ENCODE peak calls at places on chromosomes 12 and 14, in eight cellular contexts. One of them, this sample, is unnamed.
A peak's percentile ranks its signal among the peaks of the same experiment; 100 is the strongest.

GRCh38 chr12:58369576-58369975 is 428.2 kb downstream of the ATP23 start:
- DNase-seq in fibroblast of lung: no peak
- DNase-seq in M059J: peak; percentile 43
- DNase-seq in activated naive CD4-positive, alpha-beta T cell treated with anti-CD3 and anti-CD28 coated beads, Interleukin-2, amount 50 U/mL, for 72 hours: no peak
- DNase-seq in stimulated activated CD4-positive, alpha-beta T cell treated with anti-CD3 and anti-CD28 coated beads, Interleukin-1b, Interleukin-23, amount 100 ng/mL, for 24 hours: no peak
- DNase-seq in mammary epithelial cell: peak; percentile 25
- DNase-seq in sciatic nerve: no peak
- DNase-seq in Caki2: no peak
- DNase-seq in this sample: no peak

GRCh38 chr14:67577181-67577580 is 22.9 kb downstream of the PIGH start:
- DNase-seq in fibroblast of lung: no peak
- DNase-seq in M059J: no peak
- DNase-seq in activated naive CD4-positive, alpha-beta T cell treated with anti-CD3 and anti-CD28 coated beads, Interleukin-2, amount 50 U/mL, for 72 hours: peak; percentile 37
- DNase-seq in stimulated activated CD4-positive, alpha-beta T cell treated with anti-CD3 and anti-CD28 coated beads, Interleukin-1b, Interleukin-23, amount 100 ng/mL, for 24 hours: no peak
- DNase-seq in mammary epithelial cell: no peak
- DNase-seq in sciatic nerve: peak; percentile 26
- DNase-seq in Caki2: no peak
- DNase-seq in this sample: no peak

GRCh38 chr12:87982208-87982607 is 47.0 kb downstream of the C12orf50 start:
- DNase-seq in fibroblast of lung: peak; percentile 70
- DNase-seq in M059J: peak; percentile 37
- DNase-seq in activated naive CD4-positive, alpha-beta T cell treated with anti-CD3 and anti-CD28 coated beads, Interleukin-2, amount 50 U/mL, for 72 hours: no peak
- DNase-seq in stimulated activated CD4-positive, alpha-beta T cell treated with anti-CD3 and anti-CD28 coated beads, Interleukin-1b, Interleukin-23, amount 100 ng/mL, for 24 hours: no peak
- DNase-seq in mammary epithelial cell: no peak
- DNase-seq in sciatic nerve: no peak
- DNase-seq in Caki2: no peak
- DNase-seq in this sample: no peak

GRCh38 chr14:89719371-89720075 is 235.0 kb downstream of the EFCAB11 start:
- DNase-seq in fibroblast of lung: no peak
- DNase-seq in M059J: no peak
- DNase-seq in activated naive CD4-positive, alpha-beta T cell treated with anti-CD3 and anti-CD28 coated beads, Interleukin-2, amount 50 U/mL, for 72 hours: no peak
- DNase-seq in stimulated activated CD4-positive, alpha-beta T cell treated with anti-CD3 and anti-CD28 coated beads, Interleukin-1b, Interleukin-23, amount 100 ng/mL, for 24 hours: no peak
- DNase-seq in mammary epithelial cell: no peak
- DNase-seq in sciatic nerve: no peak
- DNase-seq in Caki2: no peak
- DNase-seq in this sample: no peak

GRCh38 chr12:5503371-5503770 is 71.5 kb downstream of the NTF3 start:
- DNase-seq in fibroblast of lung: no peak
- DNase-seq in M059J: no peak
- DNase-seq in activated naive CD4-positive, alpha-beta T cell treated with anti-CD3 and anti-CD28 coated beads, Interleukin-2, amount 50 U/mL, for 72 hours: no peak
- DNase-seq in stimulated activated CD4-positive, alpha-beta T cell treated with anti-CD3 and anti-CD28 coated beads, Interleukin-1b, Interleukin-23, amount 100 ng/mL, for 24 hours: no peak
- DNase-seq in mammary epithelial cell: no peak
- DNase-seq in sciatic nerve: no peak
- DNase-seq in Caki2: no peak
- DNase-seq in this sample: no peak

GRCh38 chr12:112978163-112979081 is at the start of gene OAS2:
- DNase-seq in fibroblast of lung: peak; percentile 15
- DNase-seq in M059J: peak; percentile 97
- DNase-seq in activated naive CD4-positive, alpha-beta T cell treated with anti-CD3 and anti-CD28 coated beads, Interleukin-2, amount 50 U/mL, for 72 hours: peak; percentile 77
- DNase-seq in stimulated activated CD4-positive, alpha-beta T cell treated with anti-CD3 and anti-CD28 coated beads, Interleukin-1b, Interleukin-23, amount 100 ng/mL, for 24 hours: peak; percentile 41
- DNase-seq in mammary epithelial cell: peak; percentile 71
- DNase-seq in sciatic nerve: no peak
- DNase-seq in Caki2: no peak
- DNase-seq in this sample: peak; percentile 49

GRCh38 chr14:94043111-94043755 is 17.1 kb downstream of the OTUB2 start:
- DNase-seq in fibroblast of lung: peak; percentile 28
- DNase-seq in M059J: no peak
- DNase-seq in activated naive CD4-positive, alpha-beta T cell treated with anti-CD3 and anti-CD28 coated beads, Interleukin-2, amount 50 U/mL, for 72 hours: no peak
- DNase-seq in stimulated activated CD4-positive, alpha-beta T cell treated with anti-CD3 and anti-CD28 coated beads, Interleukin-1b, Interleukin-23, amount 100 ng/mL, for 24 hours: no peak
- DNase-seq in mammary epithelial cell: no peak
- DNase-seq in sciatic nerve: no peak
- DNase-seq in Caki2: no peak
- DNase-seq in this sample: no peak

GRCh38 chr12:66678640-66679268 is at the start of gene GRIP1:
- DNase-seq in fibroblast of lung: peak; percentile 50
- DNase-seq in M059J: peak; percentile 35
- DNase-seq in activated naive CD4-positive, alpha-beta T cell treated with anti-CD3 and anti-CD28 coated beads, Interleukin-2, amount 50 U/mL, for 72 hours: no peak
- DNase-seq in stimulated activated CD4-positive, alpha-beta T cell treated with anti-CD3 and anti-CD28 coated beads, Interleukin-1b, Interleukin-23, amount 100 ng/mL, for 24 hours: no peak
- DNase-seq in mammary epithelial cell: no peak
- DNase-seq in sciatic nerve: no peak
- DNase-seq in Caki2: no peak
- DNase-seq in this sample: no peak

GRCh38 chr12:25986169-25986568 is 27.7 kb downstream of the RASSF8 start:
- DNase-seq in fibroblast of lung: no peak
- DNase-seq in M059J: no peak
- DNase-seq in activated naive CD4-positive, alpha-beta T cell treated with anti-CD3 and anti-CD28 coated beads, Interleukin-2, amount 50 U/mL, for 72 hours: no peak
- DNase-seq in stimulated activated CD4-positive, alpha-beta T cell treated with anti-CD3 and anti-CD28 coated beads, Interleukin-1b, Interleukin-23, amount 100 ng/mL, for 24 hours: no peak
- DNase-seq in mammary epithelial cell: no peak
- DNase-seq in sciatic nerve: no peak
- DNase-seq in Caki2: no peak
- DNase-seq in this sample: no peak

GRCh38 chr12:8687846-8688601 is 9.8 kb upstream of the RIMKLB start:
- DNase-seq in fibroblast of lung: peak; percentile 97
- DNase-seq in M059J: peak; percentile 64
- DNase-seq in activated naive CD4-positive, alpha-beta T cell treated with anti-CD3 and anti-CD28 coated beads, Interleukin-2, amount 50 U/mL, for 72 hours: no peak
- DNase-seq in stimulated activated CD4-positive, alpha-beta T cell treated with anti-CD3 and anti-CD28 coated beads, Interleukin-1b, Interleukin-23, amount 100 ng/mL, for 24 hours: no peak
- DNase-seq in mammary epithelial cell: peak; percentile 79
- DNase-seq in sciatic nerve: no peak
- DNase-seq in Caki2: peak; percentile 96
- DNase-seq in this sample: no peak

GRCh38 chr12:2616763-2617162 is 178.0 kb upstream of the FKBP4 start:
- DNase-seq in fibroblast of lung: no peak
- DNase-seq in M059J: no peak
- DNase-seq in activated naive CD4-positive, alpha-beta T cell treated with anti-CD3 and anti-CD28 coated beads, Interleukin-2, amount 50 U/mL, for 72 hours: no peak
- DNase-seq in stimulated activated CD4-positive, alpha-beta T cell treated with anti-CD3 and anti-CD28 coated beads, Interleukin-1b, Interleukin-23, amount 100 ng/mL, for 24 hours: no peak
- DNase-seq in mammary epithelial cell: no peak
- DNase-seq in sciatic nerve: no peak
- DNase-seq in Caki2: no peak
- DNase-seq in this sample: no peak

GRCh38 chr14:98112211-98112780 is 1159.7 kb downstream of the BCL11B start:
- DNase-seq in fibroblast of lung: peak; percentile 7
- DNase-seq in M059J: no peak
- DNase-seq in activated naive CD4-positive, alpha-beta T cell treated with anti-CD3 and anti-CD28 coated beads, Interleukin-2, amount 50 U/mL, for 72 hours: no peak
- DNase-seq in stimulated activated CD4-positive, alpha-beta T cell treated with anti-CD3 and anti-CD28 coated beads, Interleukin-1b, Interleukin-23, amount 100 ng/mL, for 24 hours: no peak
- DNase-seq in mammary epithelial cell: peak; percentile 29
- DNase-seq in sciatic nerve: no peak
- DNase-seq in Caki2: no peak
- DNase-seq in this sample: no peak

GRCh38 chr14:22846811-22847307 is 10.5 kb downstream of the MMP14 start:
- DNase-seq in fibroblast of lung: no peak
- DNase-seq in M059J: no peak
- DNase-seq in activated naive CD4-positive, alpha-beta T cell treated with anti-CD3 and anti-CD28 coated beads, Interleukin-2, amount 50 U/mL, for 72 hours: peak; percentile 49
- DNase-seq in stimulated activated CD4-positive, alpha-beta T cell treated with anti-CD3 and anti-CD28 coated beads, Interleukin-1b, Interleukin-23, amount 100 ng/mL, for 24 hours: no peak
- DNase-seq in mammary epithelial cell: no peak
- DNase-seq in sciatic nerve: peak; percentile 55
- DNase-seq in Caki2: no peak
- DNase-seq in this sample: no peak

GRCh38 chr14:89544636-89545301 is 127.7 kb upstream of the FOXN3 start:
- DNase-seq in fibroblast of lung: peak; percentile 33
- DNase-seq in M059J: peak; percentile 5
- DNase-seq in activated naive CD4-positive, alpha-beta T cell treated with anti-CD3 and anti-CD28 coated beads, Interleukin-2, amount 50 U/mL, for 72 hours: no peak
- DNase-seq in stimulated activated CD4-positive, alpha-beta T cell treated with anti-CD3 and anti-CD28 coated beads, Interleukin-1b, Interleukin-23, amount 100 ng/mL, for 24 hours: no peak
- DNase-seq in mammary epithelial cell: peak; percentile 65
- DNase-seq in sciatic nerve: no peak
- DNase-seq in Caki2: no peak
- DNase-seq in this sample: no peak

GRCh38 chr12:25997401-25997973 is 39.0 kb downstream of the RASSF8 start:
- DNase-seq in fibroblast of lung: peak; percentile 96
- DNase-seq in M059J: peak; percentile 97
- DNase-seq in activated naive CD4-positive, alpha-beta T cell treated with anti-CD3 and anti-CD28 coated beads, Interleukin-2, amount 50 U/mL, for 72 hours: no peak
- DNase-seq in stimulated activated CD4-positive, alpha-beta T cell treated with anti-CD3 and anti-CD28 coated beads, Interleukin-1b, Interleukin-23, amount 100 ng/mL, for 24 hours: no peak
- DNase-seq in mammary epithelial cell: peak; percentile 66
- DNase-seq in sciatic nerve: no peak
- DNase-seq in Caki2: peak; percentile 85
- DNase-seq in this sample: no peak

GRCh38 chr12:132196038-132196872 is 52.0 kb downstream of the NOC4L start:
- DNase-seq in fibroblast of lung: no peak
- DNase-seq in M059J: peak; percentile 16
- DNase-seq in activated naive CD4-positive, alpha-beta T cell treated with anti-CD3 and anti-CD28 coated beads, Interleukin-2, amount 50 U/mL, for 72 hours: no peak
- DNase-seq in stimulated activated CD4-positive, alpha-beta T cell treated with anti-CD3 and anti-CD28 coated beads, Interleukin-1b, Interleukin-23, amount 100 ng/mL, for 24 hours: no peak
- DNase-seq in mammary epithelial cell: no peak
- DNase-seq in sciatic nerve: no peak
- DNase-seq in Caki2: no peak
- DNase-seq in this sample: no peak

GRCh38 chr12:18439541-18439940 is 178.2 kb downstream of the PIK3C2G start:
- DNase-seq in fibroblast of lung: peak; percentile 60
- DNase-seq in M059J: no peak
- DNase-seq in activated naive CD4-positive, alpha-beta T cell treated with anti-CD3 and anti-CD28 coated beads, Interleukin-2, amount 50 U/mL, for 72 hours: no peak
- DNase-seq in stimulated activated CD4-positive, alpha-beta T cell treated with anti-CD3 and anti-CD28 coated beads, Interleukin-1b, Interleukin-23, amount 100 ng/mL, for 24 hours: no peak
- DNase-seq in mammary epithelial cell: no peak
- DNase-seq in sciatic nerve: no peak
- DNase-seq in Caki2: no peak
- DNase-seq in this sample: no peak

GRCh38 chr14:96146131-96146771 is 58.4 kb upstream of the BDKRB2 start:
- DNase-seq in fibroblast of lung: peak; percentile 93
- DNase-seq in M059J: peak; percentile 94
- DNase-seq in activated naive CD4-positive, alpha-beta T cell treated with anti-CD3 and anti-CD28 coated beads, Interleukin-2, amount 50 U/mL, for 72 hours: no peak
- DNase-seq in stimulated activated CD4-positive, alpha-beta T cell treated with anti-CD3 and anti-CD28 coated beads, Interleukin-1b, Interleukin-23, amount 100 ng/mL, for 24 hours: no peak
- DNase-seq in mammary epithelial cell: peak; percentile 29
- DNase-seq in sciatic nerve: no peak
- DNase-seq in Caki2: peak; percentile 15
- DNase-seq in this sample: no peak

GRCh38 chr12:103929051-103929908 is 930 bp upstream of the HSP90B1 start:
- DNase-seq in fibroblast of lung: peak; percentile 91
- DNase-seq in M059J: peak; percentile 90
- DNase-seq in activated naive CD4-positive, alpha-beta T cell treated with anti-CD3 and anti-CD28 coated beads, Interleukin-2, amount 50 U/mL, for 72 hours: peak; percentile 83
- DNase-seq in stimulated activated CD4-positive, alpha-beta T cell treated with anti-CD3 and anti-CD28 coated beads, Interleukin-1b, Interleukin-23, amount 100 ng/mL, for 24 hours: peak; percentile 49
- DNase-seq in mammary epithelial cell: no peak
- DNase-seq in sciatic nerve: peak; percentile 91
- DNase-seq in Caki2: peak; percentile 82
- DNase-seq in this sample: peak; percentile 70

GRCh38 chr12:117025481-117026151 is 73.6 kb downstream of the TESC start:
- DNase-seq in fibroblast of lung: peak; percentile 39
- DNase-seq in M059J: peak; percentile 22
- DNase-seq in activated naive CD4-positive, alpha-beta T cell treated with anti-CD3 and anti-CD28 coated beads, Interleukin-2, amount 50 U/mL, for 72 hours: no peak
- DNase-seq in stimulated activated CD4-positive, alpha-beta T cell treated with anti-CD3 and anti-CD28 coated beads, Interleukin-1b, Interleukin-23, amount 100 ng/mL, for 24 hours: peak; percentile 15
- DNase-seq in mammary epithelial cell: peak; percentile 44
- DNase-seq in sciatic nerve: peak; percentile 74
- DNase-seq in Caki2: peak; percentile 64
- DNase-seq in this sample: peak; percentile 34

GRCh38 chr12:40831916-40832315 is 139.7 kb downstream of the CNTN1 start:
- DNase-seq in fibroblast of lung: no peak
- DNase-seq in M059J: no peak
- DNase-seq in activated naive CD4-positive, alpha-beta T cell treated with anti-CD3 and anti-CD28 coated beads, Interleukin-2, amount 50 U/mL, for 72 hours: no peak
- DNase-seq in stimulated activated CD4-positive, alpha-beta T cell treated with anti-CD3 and anti-CD28 coated beads, Interleukin-1b, Interleukin-23, amount 100 ng/mL, for 24 hours: no peak
- DNase-seq in mammary epithelial cell: peak; percentile 46
- DNase-seq in sciatic nerve: no peak
- DNase-seq in Caki2: no peak
- DNase-seq in this sample: no peak

GRCh38 chr12:4431436-4431835 is 14.2 kb downstream of the FGF6 start:
- DNase-seq in fibroblast of lung: no peak
- DNase-seq in M059J: no peak
- DNase-seq in activated naive CD4-positive, alpha-beta T cell treated with anti-CD3 and anti-CD28 coated beads, Interleukin-2, amount 50 U/mL, for 72 hours: no peak
- DNase-seq in stimulated activated CD4-positive, alpha-beta T cell treated with anti-CD3 and anti-CD28 coated beads, Interleukin-1b, Interleukin-23, amount 100 ng/mL, for 24 hours: no peak
- DNase-seq in mammary epithelial cell: no peak
- DNase-seq in sciatic nerve: no peak
- DNase-seq in Caki2: no peak
- DNase-seq in this sample: no peak

GRCh38 chr14:95516554-95517209 is at the start of gene SYNE3:
- DNase-seq in fibroblast of lung: no peak
- DNase-seq in M059J: no peak
- DNase-seq in activated naive CD4-positive, alpha-beta T cell treated with anti-CD3 and anti-CD28 coated beads, Interleukin-2, amount 50 U/mL, for 72 hours: no peak
- DNase-seq in stimulated activated CD4-positive, alpha-beta T cell treated with anti-CD3 and anti-CD28 coated beads, Interleukin-1b, Interleukin-23, amount 100 ng/mL, for 24 hours: no peak
- DNase-seq in mammary epithelial cell: no peak
- DNase-seq in sciatic nerve: peak; percentile 80
- DNase-seq in Caki2: no peak
- DNase-seq in this sample: peak; percentile 52

GRCh38 chr12:75665216-75665615 is 153.8 kb upstream of the KRR1 start:
- DNase-seq in fibroblast of lung: peak; percentile 78
- DNase-seq in M059J: peak; percentile 93
- DNase-seq in activated naive CD4-positive, alpha-beta T cell treated with anti-CD3 and anti-CD28 coated beads, Interleukin-2, amount 50 U/mL, for 72 hours: no peak
- DNase-seq in stimulated activated CD4-positive, alpha-beta T cell treated with anti-CD3 and anti-CD28 coated beads, Interleukin-1b, Interleukin-23, amount 100 ng/mL, for 24 hours: no peak
- DNase-seq in mammary epithelial cell: no peak
- DNase-seq in sciatic nerve: no peak
- DNase-seq in Caki2: peak; percentile 70
- DNase-seq in this sample: no peak

GRCh38 chr14:100104523-100105300 is 39.5 kb downstream of the EVL start:
- DNase-seq in fibroblast of lung: peak; percentile 56
- DNase-seq in M059J: peak; percentile 69
- DNase-seq in activated naive CD4-positive, alpha-beta T cell treated with anti-CD3 and anti-CD28 coated beads, Interleukin-2, amount 50 U/mL, for 72 hours: no peak
- DNase-seq in stimulated activated CD4-positive, alpha-beta T cell treated with anti-CD3 and anti-CD28 coated beads, Interleukin-1b, Interleukin-23, amount 100 ng/mL, for 24 hours: no peak
- DNase-seq in mammary epithelial cell: peak; percentile 57
- DNase-seq in sciatic nerve: peak; percentile 47
- DNase-seq in Caki2: no peak
- DNase-seq in this sample: no peak

GRCh38 chr12:45304514-45305178 is 88.8 kb downstream of the ANO6 start:
- DNase-seq in fibroblast of lung: no peak
- DNase-seq in M059J: no peak
- DNase-seq in activated naive CD4-positive, alpha-beta T cell treated with anti-CD3 and anti-CD28 coated beads, Interleukin-2, amount 50 U/mL, for 72 hours: no peak
- DNase-seq in stimulated activated CD4-positive, alpha-beta T cell treated with anti-CD3 and anti-CD28 coated beads, Interleukin-1b, Interleukin-23, amount 100 ng/mL, for 24 hours: no peak
- DNase-seq in mammary epithelial cell: no peak
- DNase-seq in sciatic nerve: no peak
- DNase-seq in Caki2: no peak
- DNase-seq in this sample: no peak

GRCh38 chr12:65779091-65779642 is 45.1 kb upstream of the HMGA2 start:
- DNase-seq in fibroblast of lung: peak; percentile 72
- DNase-seq in M059J: peak; percentile 63
- DNase-seq in activated naive CD4-positive, alpha-beta T cell treated with anti-CD3 and anti-CD28 coated beads, Interleukin-2, amount 50 U/mL, for 72 hours: no peak
- DNase-seq in stimulated activated CD4-positive, alpha-beta T cell treated with anti-CD3 and anti-CD28 coated beads, Interleukin-1b, Interleukin-23, amount 100 ng/mL, for 24 hours: no peak
- DNase-seq in mammary epithelial cell: peak; percentile 45
- DNase-seq in sciatic nerve: no peak
- DNase-seq in Caki2: peak; percentile 62
- DNase-seq in this sample: no peak

GRCh38 chr14:32007755-32008374 is 69.2 kb upstream of the ARHGAP5 start:
- DNase-seq in fibroblast of lung: no peak
- DNase-seq in M059J: no peak
- DNase-seq in activated naive CD4-positive, alpha-beta T cell treated with anti-CD3 and anti-CD28 coated beads, Interleukin-2, amount 50 U/mL, for 72 hours: no peak
- DNase-seq in stimulated activated CD4-positive, alpha-beta T cell treated with anti-CD3 and anti-CD28 coated beads, Interleukin-1b, Interleukin-23, amount 100 ng/mL, for 24 hours: no peak
- DNase-seq in mammary epithelial cell: no peak
- DNase-seq in sciatic nerve: no peak
- DNase-seq in Caki2: no peak
- DNase-seq in this sample: no peak

GRCh38 chr12:100796616-100797015 is 2.0 kb downstream of the ANO4 start:
- DNase-seq in fibroblast of lung: no peak
- DNase-seq in M059J: no peak
- DNase-seq in activated naive CD4-positive, alpha-beta T cell treated with anti-CD3 and anti-CD28 coated beads, Interleukin-2, amount 50 U/mL, for 72 hours: no peak
- DNase-seq in stimulated activated CD4-positive, alpha-beta T cell treated with anti-CD3 and anti-CD28 coated beads, Interleukin-1b, Interleukin-23, amount 100 ng/mL, for 24 hours: no peak
- DNase-seq in mammary epithelial cell: no peak
- DNase-seq in sciatic nerve: no peak
- DNase-seq in Caki2: no peak
- DNase-seq in this sample: no peak

GRCh38 chr12:16515666-16516065 is 90.3 kb downstream of the LMO3 start:
- DNase-seq in fibroblast of lung: peak; percentile 52
- DNase-seq in M059J: no peak
- DNase-seq in activated naive CD4-positive, alpha-beta T cell treated with anti-CD3 and anti-CD28 coated beads, Interleukin-2, amount 50 U/mL, for 72 hours: no peak
- DNase-seq in stimulated activated CD4-positive, alpha-beta T cell treated with anti-CD3 and anti-CD28 coated beads, Interleukin-1b, Interleukin-23, amount 100 ng/mL, for 24 hours: no peak
- DNase-seq in mammary epithelial cell: peak; percentile 52
- DNase-seq in sciatic nerve: no peak
- DNase-seq in Caki2: no peak
- DNase-seq in this sample: no peak

GRCh38 chr14:41022932-41023331 is 583.7 kb upstream of the LRFN5 start:
- DNase-seq in fibroblast of lung: peak; percentile 15
- DNase-seq in M059J: no peak
- DNase-seq in activated naive CD4-positive, alpha-beta T cell treated with anti-CD3 and anti-CD28 coated beads, Interleukin-2, amount 50 U/mL, for 72 hours: no peak
- DNase-seq in stimulated activated CD4-positive, alpha-beta T cell treated with anti-CD3 and anti-CD28 coated beads, Interleukin-1b, Interleukin-23, amount 100 ng/mL, for 24 hours: no peak
- DNase-seq in mammary epithelial cell: no peak
- DNase-seq in sciatic nerve: no peak
- DNase-seq in Caki2: no peak
- DNase-seq in this sample: no peak

This sample was measured in T-helper 9 cell.